ENCODE peak calls at places on chromosomes 7 and 10, in seven cellular contexts. M is tibial artery, Y is WTC11, L is PC-9, C is spleen, F is brain microvascular endothelial cell, H is WERI-Rb-1. J is an unnamed sample.

GRCh38 chr10:70167246-70167645 is 3.1 kb downstream of the SAR1A start:
- DNase-seq in M (no peak), Y (no peak), L (no peak), C (no peak), F (no peak), H (no peak), J (no peak)

GRCh38 chr7:24241216-24241615 is 42.8 kb upstream of the NPY start:
- DNase-seq in M (no peak), Y (no peak), L (no peak), C (no peak), F (no peak), H (no peak), J (no peak)

GRCh38 chr7:24392774-24393173 is 108.8 kb downstream of the NPY start:
- DNase-seq in M (no peak), Y (no peak), L (no peak), C (no peak), F (no peak), H (no peak), J (no peak)

GRCh38 chr7:148567524-148567923 is 23.0 kb upstream of the C7orf33 start:
- DNase-seq in M (no peak), Y (no peak), L (no peak), C (no peak), F (no peak), H (peak), J (no peak)

GRCh38 chr10:101536800-101537199 is 51.3 kb downstream of the POLL start:
- DNase-seq in M (no peak), Y (no peak), L (no peak), C (no peak), F (no peak), H (no peak), J (no peak)

GRCh38 chr7:123460616-123461015 is 73.8 kb downstream of the IQUB start:
- DNase-seq in M (no peak), Y (no peak), L (no peak), C (no peak), F (peak), H (no peak), J (no peak)

GRCh38 chr10:43166879-43167490 is 28.7 kb downstream of the CSGALNACT2 start:
- DNase-seq in M (no peak), Y (no peak), L (no peak), C (no peak), F (no peak), H (no peak), J (no peak)

GRCh38 chr10:34181545-34182300 is 633.4 kb downstream of the PARD3 start:
- DNase-seq in M (no peak), Y (no peak), L (no peak), C (no peak), F (no peak), H (no peak), J (no peak)

GRCh38 chr10:73823391-73823790 is 12.0 kb upstream of the NDST2 start:
- DNase-seq in M (no peak), Y (no peak), L (no peak), C (no peak), F (no peak), H (no peak), J (no peak)

GRCh38 chr7:604038-604883 is 84.6 kb upstream of the PDGFA start:
- DNase-seq in M (peak), Y (no peak), L (peak), C (peak), F (peak), H (no peak), J (peak)

GRCh38 chr7:40701836-40702551 is 567.2 kb downstream of the SUGCT start:
- DNase-seq in M (no peak), Y (no peak), L (no peak), C (no peak), F (no peak), H (no peak), J (no peak)

GRCh38 chr7:40706829-40707228 is 572.0 kb downstream of the SUGCT start:
- DNase-seq in M (no peak), Y (no peak), L (no peak), C (no peak), F (no peak), H (no peak), J (no peak)

GRCh38 chr7:40700653-40701475 is 566.1 kb downstream of the SUGCT start:
- DNase-seq in M (no peak), Y (no peak), L (no peak), C (no peak), F (no peak), H (no peak), J (no peak)

GRCh38 chr7:40709077-40709964 is 574.5 kb downstream of the SUGCT start:
- DNase-seq in M (no peak), Y (no peak), L (no peak), C (no peak), F (no peak), H (no peak), J (no peak)

GRCh38 chr7:40704172-40704571 is 569.4 kb downstream of the SUGCT start:
- DNase-seq in M (no peak), Y (no peak), L (no peak), C (no peak), F (no peak), H (peak), J (no peak)
- TF ChIP-seq CTCF in M (no peak), Y (no peak), L (no peak), C (no peak), F (peak), H (peak), J (peak)

GRCh38 chr10:23695825-23696420 is 257.0 kb downstream of the OTUD1 start:
- DNase-seq in M (no peak), Y (peak), L (no peak), C (no peak), F (no peak), H (no peak), J (no peak)
- TF ChIP-seq CTCF in M (no peak), Y (no peak), L (no peak), C (no peak), F (no peak), H (no peak), J (no peak)

DNA sequence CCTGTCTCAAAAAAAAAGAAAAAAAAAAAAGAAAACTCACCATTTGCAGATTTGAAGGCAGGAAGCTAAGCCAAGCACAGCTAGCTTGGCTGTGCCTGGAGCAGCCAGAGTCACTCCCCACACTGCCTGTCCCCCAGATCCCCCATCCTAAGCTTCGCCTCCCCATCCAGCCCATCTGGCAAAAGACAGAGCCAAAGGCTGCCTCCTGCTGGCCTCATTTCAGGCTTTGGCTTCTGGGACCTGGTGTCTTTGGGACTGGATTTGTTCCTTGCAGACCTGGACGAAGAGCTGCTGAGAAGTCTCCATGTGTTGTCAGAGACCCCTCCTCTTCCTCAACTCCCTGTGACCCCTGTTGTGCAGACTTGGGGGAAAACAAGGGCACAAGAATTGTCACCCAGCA is 8.1 kb downstream of the ASL start:
- DNase-seq in M (no peak), Y (peak), L (no peak), C (peak), F (no peak), H (no peak), J (no peak)
- TF ChIP-seq CTCF in M (no peak), Y (no peak), L (no peak), C (no peak), F (peak), H (peak), J (peak)

GRCh38 chr10:17454801-17455520 is 566 bp upstream of the ST8SIA6 start:
- DNase-seq in M (no peak), Y (no peak), L (no peak), C (no peak), F (no peak), H (no peak), J (no peak)

GRCh38 chr10:17453377-17454091 is 861 bp downstream of the ST8SIA6 start:
- DNase-seq in M (no peak), Y (peak), L (peak), C (peak), F (no peak), H (peak), J (no peak)

GRCh38 chr10:17453035-17453376 is 1.4 kb downstream of the ST8SIA6 start:
- DNase-seq in M (no peak), Y (no peak), L (no peak), C (no peak), F (no peak), H (no peak), J (no peak)

GRCh38 chr10:17456032-17456548 is 1.7 kb upstream of the ST8SIA6 start:
- DNase-seq in M (no peak), Y (no peak), L (no peak), C (no peak), F (no peak), H (no peak), J (no peak)

DNA sequence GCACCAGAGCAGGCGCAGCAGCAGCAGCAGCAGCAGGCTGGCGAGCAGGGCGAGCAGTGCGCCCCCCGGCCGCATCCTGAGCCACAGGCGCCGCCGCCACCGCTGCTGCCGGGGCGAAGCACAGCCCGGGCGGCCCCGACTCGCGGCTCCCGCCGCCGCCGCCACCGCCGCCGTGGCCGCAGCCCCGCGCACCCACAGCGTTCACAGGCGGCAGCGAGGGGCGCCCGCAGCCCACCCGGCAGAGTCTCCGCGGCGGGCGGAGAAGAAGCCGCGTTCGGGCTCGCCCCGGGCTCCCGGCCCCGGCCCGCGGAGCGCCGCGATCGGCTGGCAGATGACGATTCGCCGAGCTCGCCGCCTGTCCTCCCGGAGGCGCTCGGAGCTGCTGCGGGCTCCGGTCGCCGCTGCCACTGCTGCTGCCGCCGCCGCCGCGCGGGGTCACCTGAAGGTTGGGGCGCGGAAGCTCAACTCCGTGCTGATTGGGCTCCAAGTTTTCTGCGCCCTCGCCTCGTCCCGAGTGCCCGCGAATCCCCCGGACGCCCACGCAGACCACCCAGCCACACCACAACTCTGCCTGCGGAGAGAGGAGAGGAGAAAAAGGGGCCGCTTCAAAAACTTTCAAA is at the start of gene ST8SIA6:
- DNase-seq in M (no peak), Y (peak), L (peak), C (peak), F (peak), H (peak), J (no peak)
- TF ChIP-seq CTCF in M (no peak), Y (no peak), L (no peak), C (no peak), F (no peak), H (no peak), J (peak)

DNA sequence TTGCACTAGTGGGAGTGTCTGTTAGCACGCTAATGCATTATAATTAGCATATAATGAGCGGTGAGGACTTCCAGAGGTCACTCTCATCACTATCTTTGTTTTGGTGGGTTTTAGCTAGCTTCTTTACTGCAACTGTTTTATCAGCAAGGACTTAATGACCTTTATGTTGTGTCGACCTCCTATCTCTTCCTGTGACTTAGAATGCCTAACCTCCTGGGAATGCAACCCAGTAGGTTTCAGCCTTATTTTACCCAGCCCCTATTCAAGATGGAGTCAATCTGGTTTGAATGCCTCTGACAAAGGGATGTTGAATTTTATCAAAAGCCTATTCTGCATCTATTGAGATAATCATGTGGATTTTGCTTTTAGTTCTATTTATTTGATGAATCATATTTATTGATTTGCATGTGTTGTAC is 22.5 kb upstream of the ZNF518A start:
- DNase-seq in M (no peak), Y (no peak), L (no peak), C (no peak), F (no peak), H (no peak), J (no peak)
- TF ChIP-seq CTCF in M (no peak), Y (no peak), L (no peak), C (no peak), F (no peak), H (no peak), J (no peak)

DNA sequence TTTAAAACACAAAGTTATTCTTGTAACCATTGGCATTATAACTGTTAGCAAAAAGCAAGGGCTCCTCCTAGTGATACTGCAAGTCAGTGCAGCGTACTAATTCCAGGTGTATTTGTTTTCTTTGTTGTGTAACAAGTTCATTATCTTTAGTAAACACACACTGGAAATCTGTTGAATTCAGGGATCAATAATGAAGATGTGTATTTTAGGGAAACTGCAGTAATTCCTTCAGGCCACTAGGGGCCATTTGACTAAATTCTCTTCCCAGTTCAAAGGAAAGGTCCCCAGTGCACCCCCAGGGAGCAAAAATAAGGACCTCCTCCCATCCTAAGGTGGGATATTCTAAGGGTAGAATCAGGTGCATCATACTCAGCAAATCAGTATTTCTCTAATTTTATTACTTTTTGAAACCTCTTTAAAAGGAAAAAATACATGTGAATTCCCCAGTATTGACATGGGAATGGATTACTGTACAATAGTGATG is 158.6 kb upstream of the LYZL1 start:
- DNase-seq in M (no peak), Y (no peak), L (peak), C (no peak), F (no peak), H (no peak), J (no peak)
- TF ChIP-seq CTCF in M (peak), Y (peak), L (peak), C (peak), F (peak), H (peak), J (peak)

DNA sequence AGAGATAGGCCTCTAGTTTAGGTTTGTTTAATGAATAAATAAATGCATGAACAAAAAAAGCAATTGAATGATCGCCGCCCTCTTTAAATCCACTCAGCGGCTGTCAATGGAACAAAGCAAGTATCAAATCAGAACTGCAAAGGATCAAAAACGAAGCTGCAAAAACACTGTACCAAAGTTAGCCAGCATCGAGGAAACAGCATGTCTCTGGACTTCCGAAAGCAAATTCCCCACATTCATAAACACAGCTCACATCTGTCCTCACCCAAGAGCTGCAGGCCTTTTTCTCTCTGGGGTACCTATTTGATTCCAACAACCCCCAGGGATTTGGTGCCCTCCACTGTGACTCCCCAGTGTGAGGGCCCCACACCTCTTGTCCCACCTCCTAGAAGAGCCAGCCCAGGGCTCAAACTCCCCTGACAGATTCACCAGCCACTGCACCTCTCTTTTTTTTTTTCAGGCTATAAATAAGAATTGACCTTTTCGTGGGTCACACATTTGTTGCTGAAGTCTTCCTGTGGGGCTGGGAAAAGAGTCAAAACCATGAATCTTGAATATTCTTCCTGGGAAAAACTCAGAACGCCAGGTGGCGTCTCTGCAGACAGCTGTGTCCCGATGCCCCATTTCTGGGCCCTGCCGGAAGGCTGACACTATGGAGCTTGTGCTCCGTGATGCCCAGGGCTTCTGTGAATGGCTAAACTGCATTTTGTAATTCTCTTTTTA is 51.8 kb downstream of the HSPA12A start:
- DNase-seq in M (peak), Y (no peak), L (no peak), C (no peak), F (no peak), H (peak), J (no peak)
- TF ChIP-seq CTCF in M (peak), Y (no peak), L (no peak), C (no peak), F (no peak), H (peak), J (peak)

DNA sequence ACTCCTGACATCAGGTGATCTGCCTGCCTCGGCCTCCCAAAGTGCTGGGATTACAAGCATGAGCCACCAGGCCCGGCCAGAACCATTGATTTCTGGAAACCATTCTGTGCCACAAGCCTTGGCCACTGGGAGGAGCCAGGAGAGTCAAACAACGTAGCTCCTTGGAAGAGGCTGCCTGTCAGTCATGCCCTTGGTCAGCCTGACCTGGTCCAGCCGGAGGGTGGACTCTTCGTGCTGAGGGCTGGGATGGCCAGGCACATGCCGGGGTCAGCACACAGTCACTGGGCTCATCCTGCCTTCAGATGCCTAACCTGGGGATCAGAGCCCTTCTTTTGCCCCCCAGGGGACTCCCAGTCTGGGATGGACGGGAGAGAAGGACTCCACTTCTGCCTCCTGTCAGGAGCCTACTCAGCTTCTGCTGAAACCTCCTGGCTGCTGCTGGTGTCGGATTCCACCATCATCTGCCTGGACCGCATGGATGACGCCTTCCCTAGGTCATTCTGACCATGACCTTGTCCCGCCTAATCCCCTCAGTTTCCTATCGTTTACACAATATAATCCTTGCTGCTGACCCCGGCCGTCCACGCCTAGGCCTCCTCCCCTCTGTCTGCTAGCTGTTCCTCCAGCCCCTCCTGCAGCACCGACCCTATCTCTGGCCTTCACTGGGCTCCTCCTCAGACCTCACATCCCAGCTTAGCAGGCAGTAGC is 30.4 kb downstream of the TMEM270 start:
- DNase-seq in M (peak), Y (no peak), L (no peak), C (no peak), F (no peak), H (no peak), J (no peak)
- TF ChIP-seq CTCF in M (peak), Y (no peak), L (no peak), C (no peak), F (peak), H (peak), J (peak)

GRCh38 chr7:71871446-71871845 is 540.7 kb downstream of the CALN1 start:
- DNase-seq in M (no peak), Y (no peak), L (no peak), C (no peak), F (no peak), H (no peak), J (no peak)
- TF ChIP-seq CTCF in M (no peak), Y (peak), L (peak), C (no peak), F (peak), H (no peak), J (peak)

GRCh38 chr7:42272793-42273665 is 36.0 kb upstream of the GLI3 start:
- DNase-seq in M (no peak), Y (peak), L (no peak), C (no peak), F (peak), H (no peak), J (no peak)
- TF ChIP-seq CTCF in M (no peak), Y (no peak), L (no peak), C (no peak), F (peak), H (peak), J (peak)